ENCODE peak calls at places on chromosomes 12 and 14, in eight cellular contexts. A is kidney, R is choroid plexus epithelial cell, I is NCI-H510A, F is germinal center, P is EH, B is NCI-H748 treated with DMSO at 0.1 percent for 48 hours, G is activated T-cell treated with anti-CD3 and anti-CD28 coated beads for 48 hours. C is an unnamed sample.

GRCh38 chr12:89015419-89015818 is 336.9 kb downstream of the DUSP6 start:
- DNase-seq in F (no peak), B (no peak), A (no peak), P (no peak), G (no peak), R (no peak), I (no peak), C (no peak)

GRCh38 chr12:62724947-62725447 is 210.0 kb downstream of the PPM1H start:
- DNase-seq in G (no peak), A (no peak), I (no peak), P (peak), R (peak), F (no peak), B (no peak), C (no peak)

GRCh38 chr12:112876506-112876905 is 30.3 kb upstream of the OAS1 start:
- DNase-seq in B (no peak), P (no peak), I (no peak), F (no peak), R (no peak), G (no peak), A (no peak), C (no peak)

GRCh38 chr14:32075636-32076277 is 1.3 kb upstream of the ARHGAP5 start:
- DNase-seq in R (peak), B (no peak), F (peak), G (peak), I (peak), A (peak), P (peak), C (no peak)

GRCh38 chr12:105262461-105263184 is 26.6 kb upstream of the APPL2 start:
- DNase-seq in P (no peak), I (no peak), G (no peak), B (no peak), A (no peak), F (no peak), R (peak), C (no peak)

GRCh38 chr14:105885561-105886320 is 359.4 kb downstream of the TMEM121 start:
- DNase-seq in P (no peak), B (no peak), I (no peak), R (no peak), G (no peak), F (no peak), A (peak), C (no peak)

GRCh38 chr12:41188058-41188840 is at the start of gene PDZRN4:
- DNase-seq in P (no peak), I (no peak), G (no peak), F (no peak), R (no peak), B (peak), A (peak), C (no peak)

GRCh38 chr14:103144085-103144484 is 20.8 kb downstream of the TNFAIP2 start:
- DNase-seq in F (no peak), B (no peak), P (peak), R (peak), A (peak), G (no peak), I (no peak), C (no peak)